ENCODE peak calls at places on chromosome 11, in five cellular contexts. C is cardiac fibroblast; S is activated CD4-positive, alpha-beta T cell treated with anti-CD3 and anti-CD28 coated beads for 24 hours; B is effector CD8-positive, alpha-beta T cell; U is NCI-H2081. I is an unnamed sample.

GRCh38 chr11:69342588-69343330 is 48.8 kb downstream of the MYEOV start:
- DNase-seq in U (no peak), C (no peak), B (no peak), S (no peak), I (no peak)

GRCh38 chr11:9120659-9121350 is 29.4 kb upstream of the SCUBE2 start:
- DNase-seq in U (no peak), C (no peak), B (no peak), S (no peak), I (no peak)

GRCh38 chr11:113550179-113550578 is 75.0 kb upstream of the DRD2 start:
- DNase-seq in C (no peak), B (no peak), U (peak; percentile 16), S (no peak), I (no peak)

GRCh38 chr11:69293087-69293486 is 868 bp upstream of the MYEOV start:
- DNase-seq in C (no peak), U (no peak), B (no peak), S (no peak), I (no peak)

GRCh38 chr11:121067912-121068652 is 33.0 kb upstream of the TECTA start:
- DNase-seq in U (no peak), S (no peak), B (no peak), C (no peak), I (no peak)

GRCh38 chr11:2520736-2521035 is 75.9 kb downstream of the KCNQ1 start:
- DNase-seq in C (no peak), S (no peak), U (no peak), B (no peak), I (no peak)

GRCh38 chr11:73384871-73385692 is 8.9 kb downstream of the RELT start:
- DNase-seq in C (no peak), S (no peak), U (no peak), B (no peak), I (no peak)

GRCh38 chr11:98455500-98456186 is 565.1 kb upstream of the CNTN5 start:
- DNase-seq in S (no peak), U (no peak), C (no peak), B (no peak), I (peak; percentile 5)

GRCh38 chr11:70747285-70747684 is 349.0 kb downstream of the CTTN start:
- DNase-seq in B (no peak), U (no peak), C (no peak), S (no peak), I (no peak)

GRCh38 chr11:20459865-20460264 is 72.3 kb downstream of the PRMT3 start:
- DNase-seq in B (no peak), U (no peak), C (no peak), S (no peak), I (no peak)

GRCh38 chr11:14075118-14075601 is 112.6 kb downstream of the SPON1 start:
- DNase-seq in U (no peak), S (peak; percentile 33), C (no peak), B (no peak), I (peak; percentile 43)

GRCh38 chr11:65381721-65382035 is 768 bp downstream of the SLC25A45 start:
- DNase-seq in S (no peak), C (peak; percentile 68), B (no peak), U (no peak), I (no peak)

GRCh38 chr11:94805994-94806393 is 37.8 kb downstream of the AMOTL1 start:
- DNase-seq in U (no peak), C (no peak), B (no peak), S (no peak), I (no peak)

I was measured in MCF 10A.